ENCODE peak calls at places on chromosome X, in seven cellular contexts. Y is endothelial cell of umbilical vein, F is SK-N-SH, M is HepG2, K is GM12878, B is H1, U is K562. E is an unnamed sample.

GRCh38 chrX:111410451-111410850 is 1.5 kb downstream of the DCX start:
- DNase-seq in M (no peak), B (no peak), U (no peak), F (peak), K (no peak), Y (no peak), E (no peak)

GRCh38 chrX:124405868-124406267 is 59.5 kb downstream of the SH2D1A start:
- DNase-seq in U (no peak), B (no peak), F (no peak), M (no peak), Y (no peak), K (no peak), E (no peak)

GRCh38 chrX:29872831-29873230 is 342.5 kb upstream of the MAGEB2 start:
- DNase-seq in F (no peak), M (no peak), B (no peak), Y (no peak), K (no peak), U (no peak), E (no peak)

GRCh38 chrX:71941771-71942170 is 31.1 kb downstream of the NHSL2 start:
- DNase-seq in B (no peak), Y (no peak), M (no peak), K (no peak), U (no peak), F (no peak), E (no peak)

GRCh38 chrX:386239-386767 is 404 bp downstream of the PPP2R3B start:
- DNase-seq in Y (no peak), F (no peak), M (no peak), B (no peak), U (no peak), K (no peak), E (no peak)

GRCh38 chrX:110286126-110286525 is 31.8 kb downstream of the AMMECR1 start:
- DNase-seq in K (no peak), B (no peak), U (no peak), Y (no peak), M (no peak), F (no peak), E (no peak)

GRCh38 chrX:43589735-43590515 is 66.2 kb upstream of the MAOA start:
- DNase-seq in M (peak), U (no peak), K (no peak), Y (no peak), F (no peak), B (no peak), E (no peak)

GRCh38 chrX:23317799-23318724 is 16.6 kb upstream of the PTCHD1 start:
- DNase-seq in B (peak), Y (peak), K (no peak), M (no peak), F (peak), U (peak), E (peak)

GRCh38 chrX:9062621-9063020 is 28.7 kb upstream of the FAM9B start:
- DNase-seq in B (no peak), K (no peak), U (no peak), M (no peak), F (no peak), Y (no peak), E (no peak)

GRCh38 chrX:389021-389441 is 2.3 kb upstream of the PPP2R3B start:
- DNase-seq in K (no peak), F (no peak), U (no peak), Y (no peak), B (no peak), M (peak), E (no peak)

GRCh38 chrX:143664302-143664701 is 28.4 kb upstream of the SLITRK4 start:
- DNase-seq in M (no peak), B (no peak), Y (no peak), U (peak), F (peak), K (no peak), E (no peak)

GRCh38 chrX:13742397-13743176 is 8.0 kb downstream of the OFD1 start:
- DNase-seq in F (no peak), K (peak), Y (no peak), B (no peak), U (no peak), M (peak), E (no peak)

GRCh38 chrX:128891554-128891953 is 631.7 kb downstream of the SMARCA1 start:
- DNase-seq in B (no peak), U (no peak), M (no peak), F (no peak), K (no peak), Y (no peak), E (no peak)

GRCh38 chrX:41452972-41453371 is 5.8 kb downstream of the NYX start:
- DNase-seq in F (no peak), M (no peak), K (no peak), B (no peak), U (no peak), Y (no peak), E (no peak)

GRCh38 chrX:9337056-9337455 is 127.8 kb upstream of the TBL1X start:
- DNase-seq in U (no peak), K (no peak), Y (peak), M (no peak), B (no peak), F (no peak), E (no peak)

GRCh38 chrX:125998432-125998831 is 167.7 kb downstream of the DCAF12L2 start:
- DNase-seq in F (peak), B (no peak), K (no peak), Y (peak), M (no peak), U (no peak), E (peak)

GRCh38 chrX:40105016-40105790 is 7.4 kb upstream of the BCOR start:
- DNase-seq in Y (peak), K (no peak), B (peak), M (no peak), U (no peak), F (peak), E (no peak)

GRCh38 chrX:139246295-139246694 is 284.2 kb upstream of the F9 start:
- DNase-seq in U (no peak), K (no peak), F (no peak), B (no peak), M (no peak), Y (no peak), E (no peak)

GRCh38 chrX:16212024-16212423 is 44.7 kb downstream of the MAGEB17 start:
- DNase-seq in M (no peak), U (no peak), B (no peak), Y (no peak), K (no peak), F (no peak), E (no peak)

GRCh38 chrX:2546496-2546895 is 45.7 kb upstream of the DHRSX start:
- DNase-seq in Y (no peak), F (no peak), B (no peak), M (no peak), U (no peak), K (no peak), E (no peak)

GRCh38 chrX:11600578-11600977 is 65.1 kb downstream of the ARHGAP6 start:
- DNase-seq in F (no peak), K (no peak), U (no peak), B (no peak), M (no peak), Y (no peak), E (no peak)

GRCh38 chrX:151697537-151697936 is 2.3 kb downstream of the PRRG3 start:
- DNase-seq in M (no peak), U (no peak), B (no peak), K (no peak), Y (no peak), F (no peak), E (no peak)

GRCh38 chrX:134737721-134738369 is 79.6 kb upstream of the PLAC1 start:
- DNase-seq in U (no peak), Y (no peak), K (no peak), M (no peak), F (no peak), B (no peak), E (no peak)
- H3K9ac ChIP-seq in U (no peak), Y (no peak), K (no peak), M (no peak), F (no peak), B (no peak), E (no peak)

GRCh38 chrX:98548550-98548949 is 1664.8 kb downstream of the RPA4 start:
- DNase-seq in Y (no peak), U (no peak), K (no peak), B (no peak), M (no peak), F (no peak), E (no peak)
- TF ChIP-seq POLR2AphosphoS5 in Y (no peak), U (no peak), K (no peak), B (no peak), M (no peak), F (no peak), E (no peak)

DNA sequence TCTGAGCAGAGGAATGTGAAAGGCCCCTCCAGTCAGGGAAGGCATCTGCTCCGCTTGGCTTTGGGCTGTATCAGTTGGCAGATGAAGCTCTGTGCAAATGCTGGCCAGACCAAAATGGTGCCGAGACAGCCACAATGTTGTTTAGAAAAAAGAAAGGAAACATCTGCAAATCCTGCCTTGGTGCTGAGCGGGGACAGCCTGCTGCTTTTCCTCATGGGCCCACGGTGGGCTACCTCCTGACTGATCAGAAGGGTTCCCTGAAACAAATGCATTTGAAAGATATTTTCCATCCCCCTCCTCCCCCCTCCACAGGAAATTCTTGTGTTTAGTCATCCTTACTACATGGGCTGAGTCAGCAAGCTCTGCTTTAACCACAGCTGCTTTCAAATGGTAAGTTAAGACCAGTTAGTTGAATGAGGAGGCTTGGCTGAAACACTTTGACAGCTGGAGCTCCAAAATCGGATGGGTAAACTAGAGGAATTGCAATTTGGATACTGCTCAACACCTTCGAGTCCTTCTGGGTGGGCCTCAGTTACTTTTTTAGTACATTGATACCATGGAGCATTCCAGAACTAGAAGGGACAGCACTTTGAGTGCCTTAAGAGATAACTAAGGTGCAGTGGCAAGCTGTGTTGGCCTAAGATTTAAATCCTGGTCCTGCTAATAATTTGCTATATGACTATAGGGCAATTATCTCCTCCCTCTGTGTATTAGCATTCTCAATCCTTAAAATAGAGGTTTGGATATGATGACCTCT is 36.0 kb downstream of the PLAC1 start:
- DNase-seq in F (no peak), U (peak), M (no peak), K (peak), Y (peak), B (no peak), E (peak)
- H3K9ac ChIP-seq in F (peak), U (no peak), M (no peak), K (no peak), Y (peak), B (no peak), E (peak)

GRCh38 chrX:1397441-1397840 is 5.5 kb upstream of the SLC25A6 start:
- DNase-seq in F (no peak), Y (no peak), B (no peak), M (no peak), K (no peak), U (no peak), E (no peak)

GRCh38 chrX:1400731-1401471 is 9.0 kb upstream of the SLC25A6 start:
- DNase-seq in B (peak), Y (no peak), F (no peak), K (no peak), M (peak), U (peak), E (no peak)

GRCh38 chrX:1400049-1400448 is 8.1 kb upstream of the SLC25A6 start:
- DNase-seq in U (no peak), K (no peak), Y (no peak), F (no peak), M (no peak), B (no peak), E (no peak)

GRCh38 chrX:1397001-1397400 is 5.1 kb upstream of the SLC25A6 start:
- DNase-seq in K (no peak), M (no peak), F (no peak), U (no peak), B (no peak), Y (no peak), E (no peak)

DNA sequence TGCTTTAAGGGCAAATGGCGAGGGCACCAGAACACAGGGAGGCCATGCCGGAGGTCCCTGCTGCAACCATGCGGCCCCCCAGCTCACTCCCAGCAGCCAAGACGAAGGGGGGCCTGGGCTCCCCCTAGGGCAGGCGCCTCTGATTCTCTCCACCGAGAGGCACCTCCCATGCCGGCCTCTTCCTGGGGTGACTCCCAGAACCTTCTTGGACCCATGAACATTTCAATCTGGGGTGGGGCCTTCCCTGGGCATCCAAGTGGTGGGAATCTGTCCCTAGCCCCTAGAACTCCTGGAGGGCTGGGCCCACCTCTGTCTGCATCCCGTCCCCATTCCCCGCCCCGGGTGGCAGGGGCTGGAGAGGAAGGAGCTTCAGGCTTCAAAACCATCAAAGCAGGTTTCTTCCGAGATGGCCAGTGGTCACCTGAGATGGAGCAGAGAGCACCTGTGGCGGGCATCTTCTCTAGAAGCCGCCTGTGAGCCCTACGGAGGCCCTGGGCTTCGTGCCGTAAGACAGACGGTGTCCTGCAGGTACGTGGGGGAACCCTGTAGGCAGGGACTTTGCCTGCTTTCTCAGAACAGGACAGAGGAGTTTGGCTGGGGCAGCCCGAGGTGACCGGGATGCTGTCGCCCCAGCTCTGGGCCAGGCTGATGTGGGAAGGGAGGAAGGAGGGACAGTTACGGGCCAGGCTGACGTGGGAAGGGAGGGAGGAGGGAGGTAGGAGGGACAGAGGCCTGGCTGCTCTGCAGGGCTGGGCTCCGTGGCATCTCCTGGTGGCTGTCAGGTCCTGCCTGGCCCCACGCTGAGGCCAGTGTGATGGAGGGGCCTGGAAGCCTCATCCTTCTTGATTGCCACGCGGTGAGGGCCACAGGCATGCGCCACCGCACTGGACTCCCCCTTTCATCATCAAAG is 6.8 kb upstream of the SLC25A6 start:
- DNase-seq in F (peak), B (no peak), M (no peak), Y (no peak), U (no peak), K (no peak), E (no peak)
- TF ChIP-seq POLR2AphosphoS5 in F (no peak), B (peak), M (no peak), Y (no peak), U (no peak), K (peak), E (no peak)

DNA sequence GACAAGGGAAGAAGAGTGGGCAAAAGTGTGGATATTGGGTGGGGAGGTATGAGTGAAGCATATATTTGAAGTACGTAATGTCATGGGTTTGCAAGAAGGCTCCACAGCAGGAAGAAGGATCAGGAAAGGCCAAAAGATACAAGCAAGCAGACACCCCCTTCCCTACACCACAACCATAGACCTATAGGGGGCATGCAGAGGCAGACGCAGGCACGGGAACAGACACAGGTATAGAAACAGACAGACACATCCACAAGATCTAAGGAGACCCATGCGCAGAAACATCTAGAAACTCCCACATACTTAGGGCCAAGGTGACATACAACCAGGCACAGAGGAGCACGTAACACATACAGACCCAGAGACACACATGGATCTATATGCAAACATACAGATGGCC is 14.3 kb downstream of the FGD1 start:
- DNase-seq in U (peak), F (peak), B (no peak), M (no peak), K (no peak), Y (no peak), E (no peak)
- H3K9ac ChIP-seq in U (no peak), F (no peak), B (no peak), M (no peak), K (no peak), Y (no peak), E (no peak)

GRCh38 chrX:154368630-154369452 is 5.6 kb downstream of the FLNA start:
- DNase-seq in F (no peak), B (no peak), M (peak), K (peak), Y (peak), U (peak), E (no peak)
- TF ChIP-seq POLR2AphosphoS5 in F (peak), B (peak), M (no peak), K (peak), Y (peak), U (peak), E (no peak)

GRCh38 chrX:132411310-132411977 is 77.4 kb downstream of the MBNL3 start:
- DNase-seq in Y (no peak), F (no peak), K (no peak), U (no peak), M (peak), B (no peak), E (no peak)

GRCh38 chrX:132412208-132412607 is 76.6 kb downstream of the MBNL3 start:
- DNase-seq in U (no peak), K (no peak), B (peak), F (no peak), M (peak), Y (no peak), E (no peak)

GRCh38 chrX:132414404-132414803 is 74.4 kb downstream of the MBNL3 start:
- DNase-seq in U (no peak), Y (no peak), B (no peak), K (no peak), F (no peak), M (peak), E (no peak)

GRCh38 chrX:132415012-132415411 is 73.8 kb downstream of the MBNL3 start:
- DNase-seq in K (no peak), Y (no peak), U (no peak), F (no peak), B (no peak), M (no peak), E (no peak)

DNA sequence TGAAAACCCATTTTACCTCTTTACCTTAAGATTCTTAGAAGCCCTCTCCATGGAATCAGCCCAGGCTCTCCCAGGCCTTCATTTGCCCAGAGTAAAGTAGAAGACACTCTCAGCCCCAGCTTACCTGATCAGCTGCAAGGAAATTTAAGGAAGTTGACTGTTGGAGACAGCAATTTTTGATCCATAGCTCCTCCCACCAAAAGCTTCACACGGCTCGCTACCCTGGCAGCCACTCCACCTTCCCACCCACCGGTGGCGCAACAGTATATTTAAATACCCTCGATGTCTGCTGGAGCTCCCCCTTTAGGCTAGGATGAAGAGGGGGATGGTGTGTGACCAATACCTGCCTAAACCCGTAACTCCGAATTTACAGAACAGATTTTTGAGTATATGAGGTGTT is 75.4 kb downstream of the MBNL3 start:
- DNase-seq in B (peak), F (no peak), M (peak), U (peak), Y (no peak), K (no peak), E (no peak)
- H3K9ac ChIP-seq in B (no peak), F (no peak), M (peak), U (no peak), Y (no peak), K (no peak), E (no peak)

DNA sequence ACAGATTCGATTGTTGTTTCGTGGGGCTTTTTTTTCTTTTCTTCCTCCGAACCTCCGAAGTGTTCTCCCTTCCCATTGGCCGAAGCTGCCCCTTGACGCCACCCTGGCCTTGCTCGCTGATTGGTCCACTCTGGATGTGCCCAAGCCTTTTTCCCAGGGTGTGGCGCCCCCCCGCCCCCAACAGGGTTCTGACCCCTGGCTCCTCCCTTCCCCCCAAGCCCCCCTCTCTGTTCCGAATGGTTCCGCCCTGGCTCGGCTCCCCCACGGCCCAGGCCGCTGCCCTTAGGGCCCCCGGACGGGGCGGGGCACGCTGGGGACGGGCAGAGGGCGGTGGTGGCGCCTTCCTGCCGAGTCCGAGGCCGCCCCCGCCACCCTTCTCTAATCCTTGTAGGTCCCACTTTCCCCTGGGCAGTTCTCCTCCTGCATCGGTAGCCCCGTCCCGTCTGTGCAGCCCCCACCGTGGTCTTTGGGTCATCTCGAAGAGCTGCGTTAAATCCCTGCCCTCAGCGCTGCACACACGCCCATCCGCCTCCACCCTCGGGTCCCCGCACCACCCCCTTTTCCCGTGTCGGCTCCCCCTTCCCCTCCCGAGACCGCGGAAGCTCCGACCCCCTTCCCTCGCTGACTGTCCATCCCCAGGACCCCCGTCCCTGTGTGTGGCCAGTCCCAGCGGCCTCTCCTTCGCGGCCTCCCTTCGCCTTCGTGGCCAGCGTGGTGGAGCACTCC is 25.6 kb downstream of the UTP14A start:
- DNase-seq in M (peak), U (peak), Y (peak), B (peak), F (peak), K (peak), E (no peak)
- TF ChIP-seq POLR2AphosphoS5 in M (no peak), U (no peak), Y (peak), B (no peak), F (peak), K (no peak), E (no peak)